ENCODE peak calls at places on chromosomes 16 and 17, in six cellular contexts. A, E, P, G, U and B are unnamed samples.
A peak's percentile ranks its signal among the peaks of the same experiment; 100 is the strongest.

GRCh38 chr16:11402051-11402744 is 56.9 kb downstream of the RMI2 start:
- DNase-seq in U (no peak), G (no peak), E (peak; percentile 58), P (no peak), A (peak; percentile 51), B (no peak)

GRCh38 chr16:28182183-28182582 is 29.6 kb downstream of the XPO6 start:
- DNase-seq in U (no peak), A (no peak), G (no peak), P (no peak), E (no peak), B (no peak)

GRCh38 chr16:53433930-53434435 is 288 bp upstream of the RBL2 start:
- DNase-seq in E (no peak), G (no peak), P (peak; percentile 87), U (no peak), A (no peak), B (no peak)

GRCh38 chr17:48215583-48216139 is 108.1 kb downstream of the SNX11 start:
- DNase-seq in E (peak; percentile 87), G (no peak), U (no peak), A (no peak), P (no peak), B (no peak)

GRCh38 chr16:89633064-89633631 is 19.7 kb downstream of the DPEP1 start:
- DNase-seq in P (no peak), U (no peak), G (no peak), A (no peak), E (no peak), B (peak; percentile 88)

GRCh38 chr17:34703533-34703932 is 124.2 kb downstream of the TMEM132E start:
- DNase-seq in A (no peak), P (peak; percentile 15), E (peak; percentile 96), G (no peak), U (no peak), B (no peak)

GRCh38 chr17:71412803-71413202 is 708.0 kb upstream of the SOX9 start:
- DNase-seq in G (no peak), E (no peak), P (no peak), U (no peak), A (no peak), B (no peak)

GRCh38 chr17:61469949-61470348 is 17.7 kb downstream of the TBX4 start:
- DNase-seq in P (no peak), G (no peak), E (no peak), U (no peak), A (peak; percentile 39), B (no peak)

GRCh38 chr16:69326172-69326873 is 4.1 kb downstream of the PDF start:
- DNase-seq in G (no peak), P (no peak), E (no peak), A (no peak), U (no peak), B (peak; percentile 17)

GRCh38 chr17:67818110-67819002 is 6.9 kb upstream of the BPTF start:
- DNase-seq in U (peak; percentile 56), A (peak; percentile 53), G (no peak), E (peak; percentile 10), P (no peak), B (no peak)

GRCh38 chr17:43175213-43176118 is 4.5 kb downstream of the NBR1 start:
- DNase-seq in G (no peak), P (no peak), E (no peak), U (no peak), A (no peak), B (no peak)

GRCh38 chr17:50355701-50356341 is 9.9 kb downstream of the XYLT2 start:
- DNase-seq in A (peak; percentile 67), P (no peak), G (no peak), E (peak; percentile 40), U (no peak), B (no peak)

GRCh38 chr16:49833055-49833454 is 22.9 kb downstream of the ZNF423 start:
- DNase-seq in P (peak; percentile 87), A (no peak), E (no peak), U (no peak), G (no peak), B (no peak)

GRCh38 chr16:75064403-75065148 is 52.0 kb downstream of the LDHD start:
- DNase-seq in E (no peak), A (no peak), G (peak; percentile 7), P (no peak), U (no peak), B (no peak)

GRCh38 chr17:77610980-77611641 is 347.4 kb upstream of the TNRC6C start:
- DNase-seq in U (no peak), G (no peak), P (no peak), A (peak; percentile 41), E (no peak), B (peak; percentile 9)

GRCh38 chr17:35972945-35973332 is 8.4 kb downstream of the CCL16 start:
- DNase-seq in U (no peak), A (no peak), P (no peak), E (no peak), G (no peak), B (no peak)

GRCh38 chr16:8908779-8909468 is 26.8 kb downstream of the LITAFD start:
- DNase-seq in U (no peak), G (no peak), A (no peak), E (no peak), P (no peak), B (no peak)

GRCh38 chr17:57603978-57604377 is 141.1 kb downstream of the CCDC182 start:
- DNase-seq in E (no peak), A (peak; percentile 86), P (no peak), U (peak; percentile 83), G (peak; percentile 83), B (no peak)

GRCh38 chr16:73771676-73772075 is 524.9 kb upstream of the PSMD7 start:
- DNase-seq in P (no peak), G (no peak), E (no peak), A (no peak), U (no peak), B (no peak)

GRCh38 chr17:82657926-82658325 is 9.7 kb upstream of the WDR45B start:
- DNase-seq in P (no peak), G (no peak), U (no peak), E (no peak), A (no peak), B (peak; percentile 66)

GRCh38 chr16:81843243-81843582 is 64.1 kb downstream of the PLCG2 start:
- DNase-seq in U (no peak), P (no peak), G (no peak), A (no peak), E (no peak), B (no peak)

GRCh38 chr17:64262125-64262421 is 987 bp downstream of the TEX2 start:
- DNase-seq in E (no peak), G (no peak), U (no peak), A (no peak), P (no peak), B (no peak)

GRCh38 chr16:55842369-55843104 is 9.6 kb upstream of the CES1 start:
- DNase-seq in E (no peak), P (peak; percentile 35), A (no peak), U (no peak), G (peak; percentile 12), B (no peak)

DNA sequence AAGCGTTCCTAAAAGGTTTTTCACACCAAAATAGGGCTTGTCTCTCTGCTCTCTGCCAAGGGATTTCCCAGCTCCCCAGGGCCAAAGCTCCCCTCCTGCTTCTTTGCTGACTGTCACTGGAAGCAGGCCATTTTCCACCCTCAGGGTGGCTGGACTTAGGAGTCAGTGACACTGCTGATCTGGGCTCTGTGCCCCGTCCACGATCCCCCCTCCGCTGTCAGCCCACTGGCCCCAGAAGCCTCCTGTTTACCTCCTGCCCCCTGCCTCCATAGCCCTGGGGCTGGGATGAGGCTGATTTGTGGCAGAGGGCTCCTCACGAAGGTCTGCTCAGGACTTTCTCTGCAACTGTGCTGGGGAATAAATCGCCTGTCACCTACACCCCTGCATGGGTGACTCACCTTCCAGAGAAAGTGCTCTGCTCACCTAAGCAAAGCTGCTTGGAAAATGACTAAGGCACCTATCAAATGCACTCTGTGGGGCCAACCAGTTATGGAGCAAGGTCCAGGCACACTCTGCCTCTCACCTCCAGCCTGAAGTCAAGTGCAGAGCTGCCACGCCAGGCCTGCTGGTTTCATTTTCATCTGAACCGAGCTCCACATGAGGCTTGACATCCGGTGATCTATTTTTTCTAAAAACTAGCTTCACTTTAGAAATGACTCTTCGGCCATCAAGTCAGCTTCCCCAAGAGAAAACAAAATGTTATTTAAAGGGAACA is 4.9 kb downstream of the MAP3K14 start:
- DNase-seq in G (peak; percentile 64), A (peak; percentile 91), U (peak; percentile 84), E (peak; percentile 51), P (peak; percentile 66), B (peak; percentile 90)
- H3K27ac ChIP-seq in G (peak overlapping the region; percentile 34), A (peak overlapping the region; percentile 95), U (peak overlapping the region; percentile 98), E (no peak overlapping the region), P (peak overlapping the region; percentile 93), B (peak overlapping the region; percentile 98)

DNA sequence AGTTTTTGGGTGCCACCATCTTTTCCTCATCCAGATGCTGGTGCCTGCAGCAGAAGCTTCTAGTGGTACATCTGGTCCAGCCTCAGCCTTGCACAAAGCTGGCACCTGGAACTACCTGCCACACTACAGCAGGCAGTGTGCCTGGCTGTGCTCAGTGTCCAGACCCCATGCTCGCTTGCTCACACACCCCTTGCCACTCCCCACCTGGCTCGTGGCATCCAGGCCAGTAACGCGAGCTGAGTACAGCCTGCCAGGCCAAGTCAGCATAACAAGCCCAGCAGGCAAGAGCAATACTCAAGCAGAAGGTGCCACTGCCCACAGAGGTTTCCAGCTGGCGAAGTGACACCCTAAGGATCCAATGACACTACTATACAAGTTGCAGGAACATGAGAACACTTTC is 29.7 kb upstream of the KIF2B start:
- DNase-seq in P (no peak), G (no peak), U (no peak), E (no peak), A (peak; percentile 58), B (no peak)
- H3K4me1 ChIP-seq in P (no peaks in the 10 kb centered on the region), G (no peaks in the 10 kb centered on the region), U (no peaks in the 10 kb centered on the region), E (no peaks in the 10 kb centered on the region), A (no peaks in the 10 kb centered on the region), B (no peaks in the 10 kb centered on the region)

DNA sequence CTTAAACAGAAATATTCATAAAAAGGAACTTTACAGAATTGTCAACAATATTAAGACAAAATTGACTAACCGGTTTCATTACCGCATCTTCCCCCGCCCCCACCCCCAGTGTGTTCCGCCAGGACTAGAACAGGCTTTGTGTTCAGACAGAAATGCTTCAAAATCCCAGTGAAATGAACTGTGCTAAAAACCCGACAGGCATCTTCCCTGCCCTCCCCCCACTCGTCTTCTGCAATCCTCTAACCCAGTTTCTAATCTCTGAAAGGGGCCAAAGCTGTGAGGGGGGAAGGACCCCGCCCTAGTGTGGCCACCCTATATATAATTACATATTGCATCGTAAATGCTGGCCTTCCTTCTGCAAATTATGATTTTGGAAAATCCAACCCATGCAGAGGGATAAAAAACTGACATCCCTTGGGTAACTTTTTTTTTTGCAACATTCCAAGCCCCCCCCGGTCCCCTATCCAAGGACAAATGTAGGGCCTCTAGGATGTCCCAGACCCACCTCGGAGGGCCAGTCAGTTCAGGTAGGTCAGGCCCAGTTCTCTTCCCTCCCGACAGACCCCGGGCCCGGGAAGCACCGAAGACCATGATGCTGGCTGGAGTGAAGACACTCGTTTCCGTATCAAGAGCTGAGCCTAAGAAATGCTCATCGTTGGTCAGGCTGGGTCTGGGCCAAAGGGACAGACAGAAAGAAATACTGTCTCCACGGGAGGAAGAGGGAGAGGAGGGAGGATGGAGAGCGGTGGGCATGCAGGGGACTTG is 1.2 kb upstream of the ROGDI start:
- DNase-seq in E (no peak), P (no peak), A (no peak), U (no peak), G (no peak), B (no peak)
- H3K4me3 ChIP-seq in E (peak overlapping the region; percentile 90), P (no peak overlapping the region), A (no peak overlapping the region), U (no peak overlapping the region), G (peak overlapping the region; percentile 56), B (no peak overlapping the region)

DNA sequence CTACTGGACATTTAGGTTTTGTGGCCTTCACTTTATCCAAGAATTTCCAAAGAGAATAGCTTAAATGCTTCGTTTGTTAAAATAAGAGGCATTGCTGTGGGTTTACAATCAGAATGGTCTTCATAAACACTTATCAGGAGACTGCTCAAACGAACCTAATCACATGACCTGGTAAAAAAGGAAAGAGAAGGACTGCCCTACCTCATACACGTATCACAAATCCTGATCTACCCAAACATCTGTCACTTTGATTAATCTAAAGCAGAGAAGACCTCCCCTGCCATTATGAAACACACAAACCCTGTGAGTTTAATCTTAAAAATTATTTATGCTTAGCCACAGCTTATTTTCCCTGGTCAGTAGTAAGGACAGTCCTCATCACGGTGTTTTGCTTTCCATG is 76.6 kb downstream of the PARN start:
- DNase-seq in U (no peak), A (no peak), E (no peak), G (no peak), P (no peak), B (no peak)
- H3K27ac ChIP-seq in U (no peak overlapping the region), A (no peak overlapping the region), E (no peak overlapping the region), G (no peak overlapping the region), P (no peak overlapping the region), B (no peak overlapping the region)